ENCODE peak calls at places on chromosomes 2 and 18, in ten cellular contexts. One of them, this sample, is unnamed.

GRCh38 chr2:71455011-71455740 is 1.8 kb downstream of the DYSF start:
- DNase-seq in astrocyte of the spinal cord: no peak
- DNase-seq in A549: no peak
- DNase-seq in Calu3: no peak
- DNase-seq in GM13976: no peak
- DNase-seq in fibroblast of lung: no peak
- DNase-seq in esophagus muscularis mucosa: peak
- DNase-seq in endothelial cell: peak
- DNase-seq in brain microvascular endothelial cell: no peak
- DNase-seq in RWPE1: no peak
- DNase-seq in this sample: no peak

GRCh38 chr2:241803387-241804325 is 5.3 kb upstream of the NEU4 start:
- DNase-seq in astrocyte of the spinal cord: peak
- DNase-seq in A549: peak
- DNase-seq in Calu3: peak
- DNase-seq in GM13976: peak
- DNase-seq in fibroblast of lung: peak
- DNase-seq in esophagus muscularis mucosa: peak
- DNase-seq in endothelial cell: peak
- DNase-seq in brain microvascular endothelial cell: peak
- DNase-seq in RWPE1: peak
- DNase-seq in this sample: peak

GRCh38 chr2:73827018-73827417 is 1.7 kb upstream of the STAMBP start:
- DNase-seq in astrocyte of the spinal cord: peak
- DNase-seq in A549: peak
- DNase-seq in Calu3: no peak
- DNase-seq in GM13976: no peak
- DNase-seq in fibroblast of lung: peak
- DNase-seq in esophagus muscularis mucosa: no peak
- DNase-seq in endothelial cell: no peak
- DNase-seq in brain microvascular endothelial cell: peak
- DNase-seq in RWPE1: no peak
- DNase-seq in this sample: peak

GRCh38 chr2:225582355-225583116 is 183.0 kb downstream of the NYAP2 start:
- DNase-seq in astrocyte of the spinal cord: no peak
- DNase-seq in A549: no peak
- DNase-seq in Calu3: no peak
- DNase-seq in GM13976: no peak
- DNase-seq in fibroblast of lung: no peak
- DNase-seq in esophagus muscularis mucosa: peak
- DNase-seq in endothelial cell: no peak
- DNase-seq in brain microvascular endothelial cell: no peak
- DNase-seq in RWPE1: no peak
- DNase-seq in this sample: no peak

GRCh38 chr2:24971300-24971549 is 530 bp downstream of the DNAJC27 start:
- DNase-seq in astrocyte of the spinal cord: no peak
- DNase-seq in A549: no peak
- DNase-seq in Calu3: peak
- DNase-seq in GM13976: no peak
- DNase-seq in fibroblast of lung: no peak
- DNase-seq in esophagus muscularis mucosa: no peak
- DNase-seq in endothelial cell: no peak
- DNase-seq in brain microvascular endothelial cell: no peak
- DNase-seq in RWPE1: no peak
- DNase-seq in this sample: peak

GRCh38 chr2:216672996-216673395 is 22.4 kb downstream of the IGFBP5 start:
- DNase-seq in astrocyte of the spinal cord: no peak
- DNase-seq in A549: no peak
- DNase-seq in Calu3: no peak
- DNase-seq in GM13976: no peak
- DNase-seq in fibroblast of lung: no peak
- DNase-seq in esophagus muscularis mucosa: no peak
- DNase-seq in endothelial cell: no peak
- DNase-seq in brain microvascular endothelial cell: no peak
- DNase-seq in RWPE1: no peak
- DNase-seq in this sample: no peak

GRCh38 chr2:215870088-215870490 is 143.3 kb downstream of the MREG start:
- DNase-seq in astrocyte of the spinal cord: peak
- DNase-seq in A549: peak
- DNase-seq in Calu3: peak
- DNase-seq in GM13976: no peak
- DNase-seq in fibroblast of lung: peak
- DNase-seq in esophagus muscularis mucosa: no peak
- DNase-seq in endothelial cell: no peak
- DNase-seq in brain microvascular endothelial cell: peak
- DNase-seq in RWPE1: peak
- DNase-seq in this sample: no peak

GRCh38 chr2:60793169-60793568 is 37.1 kb downstream of the PAPOLG start:
- DNase-seq in astrocyte of the spinal cord: no peak
- DNase-seq in A549: no peak
- DNase-seq in Calu3: no peak
- DNase-seq in GM13976: no peak
- DNase-seq in fibroblast of lung: no peak
- DNase-seq in esophagus muscularis mucosa: peak
- DNase-seq in endothelial cell: no peak
- DNase-seq in brain microvascular endothelial cell: no peak
- DNase-seq in RWPE1: no peak
- DNase-seq in this sample: no peak

GRCh38 chr2:235347691-235348090 is 146.2 kb upstream of the AGAP1 start:
- DNase-seq in astrocyte of the spinal cord: peak
- DNase-seq in A549: peak
- DNase-seq in Calu3: no peak
- DNase-seq in GM13976: no peak
- DNase-seq in fibroblast of lung: peak
- DNase-seq in esophagus muscularis mucosa: no peak
- DNase-seq in endothelial cell: no peak
- DNase-seq in brain microvascular endothelial cell: peak
- DNase-seq in RWPE1: peak
- DNase-seq in this sample: no peak

GRCh38 chr2:241218131-241219029 is 29.9 kb downstream of the ANO7 start:
- DNase-seq in astrocyte of the spinal cord: no peak
- DNase-seq in A549: peak
- DNase-seq in Calu3: peak
- DNase-seq in GM13976: peak
- DNase-seq in fibroblast of lung: no peak
- DNase-seq in esophagus muscularis mucosa: no peak
- DNase-seq in endothelial cell: peak
- DNase-seq in brain microvascular endothelial cell: no peak
- DNase-seq in RWPE1: no peak
- DNase-seq in this sample: peak

GRCh38 chr2:23563673-23564617 is 179.0 kb downstream of the KLHL29 start:
- DNase-seq in astrocyte of the spinal cord: peak
- DNase-seq in A549: no peak
- DNase-seq in Calu3: peak
- DNase-seq in GM13976: no peak
- DNase-seq in fibroblast of lung: peak
- DNase-seq in esophagus muscularis mucosa: no peak
- DNase-seq in endothelial cell: no peak
- DNase-seq in brain microvascular endothelial cell: peak
- DNase-seq in RWPE1: peak
- DNase-seq in this sample: no peak

GRCh38 chr2:24432121-24432520 is 58.9 kb upstream of the NCOA1 start:
- DNase-seq in astrocyte of the spinal cord: no peak
- DNase-seq in A549: no peak
- DNase-seq in Calu3: no peak
- DNase-seq in GM13976: no peak
- DNase-seq in fibroblast of lung: no peak
- DNase-seq in esophagus muscularis mucosa: no peak
- DNase-seq in endothelial cell: no peak
- DNase-seq in brain microvascular endothelial cell: no peak
- DNase-seq in RWPE1: no peak
- DNase-seq in this sample: no peak

GRCh38 chr2:19988600-19988999 is 1.3 kb downstream of the WDR35 start:
- DNase-seq in astrocyte of the spinal cord: no peak
- DNase-seq in A549: no peak
- DNase-seq in Calu3: no peak
- DNase-seq in GM13976: no peak
- DNase-seq in fibroblast of lung: no peak
- DNase-seq in esophagus muscularis mucosa: no peak
- DNase-seq in endothelial cell: no peak
- DNase-seq in brain microvascular endothelial cell: no peak
- DNase-seq in RWPE1: peak
- DNase-seq in this sample: no peak

GRCh38 chr2:231187736-231188505 is 10.5 kb upstream of the ARMC9 start:
- DNase-seq in astrocyte of the spinal cord: peak
- DNase-seq in A549: no peak
- DNase-seq in Calu3: no peak
- DNase-seq in GM13976: no peak
- DNase-seq in fibroblast of lung: peak
- DNase-seq in esophagus muscularis mucosa: no peak
- DNase-seq in endothelial cell: no peak
- DNase-seq in brain microvascular endothelial cell: peak
- DNase-seq in RWPE1: no peak
- DNase-seq in this sample: no peak

GRCh38 chr2:98936917-98937351 is 909 bp upstream of the CRACDL start:
- DNase-seq in astrocyte of the spinal cord: no peak
- DNase-seq in A549: no peak
- DNase-seq in Calu3: no peak
- DNase-seq in GM13976: no peak
- DNase-seq in fibroblast of lung: no peak
- DNase-seq in esophagus muscularis mucosa: peak
- DNase-seq in endothelial cell: peak
- DNase-seq in brain microvascular endothelial cell: no peak
- DNase-seq in RWPE1: no peak
- DNase-seq in this sample: no peak

GRCh38 chr18:36697905-36698304 is 130.9 kb downstream of the TPGS2 start:
- DNase-seq in astrocyte of the spinal cord: peak
- DNase-seq in A549: no peak
- DNase-seq in Calu3: peak
- DNase-seq in GM13976: no peak
- DNase-seq in fibroblast of lung: peak
- DNase-seq in esophagus muscularis mucosa: no peak
- DNase-seq in endothelial cell: no peak
- DNase-seq in brain microvascular endothelial cell: peak
- DNase-seq in RWPE1: peak
- DNase-seq in this sample: no peak

DNA sequence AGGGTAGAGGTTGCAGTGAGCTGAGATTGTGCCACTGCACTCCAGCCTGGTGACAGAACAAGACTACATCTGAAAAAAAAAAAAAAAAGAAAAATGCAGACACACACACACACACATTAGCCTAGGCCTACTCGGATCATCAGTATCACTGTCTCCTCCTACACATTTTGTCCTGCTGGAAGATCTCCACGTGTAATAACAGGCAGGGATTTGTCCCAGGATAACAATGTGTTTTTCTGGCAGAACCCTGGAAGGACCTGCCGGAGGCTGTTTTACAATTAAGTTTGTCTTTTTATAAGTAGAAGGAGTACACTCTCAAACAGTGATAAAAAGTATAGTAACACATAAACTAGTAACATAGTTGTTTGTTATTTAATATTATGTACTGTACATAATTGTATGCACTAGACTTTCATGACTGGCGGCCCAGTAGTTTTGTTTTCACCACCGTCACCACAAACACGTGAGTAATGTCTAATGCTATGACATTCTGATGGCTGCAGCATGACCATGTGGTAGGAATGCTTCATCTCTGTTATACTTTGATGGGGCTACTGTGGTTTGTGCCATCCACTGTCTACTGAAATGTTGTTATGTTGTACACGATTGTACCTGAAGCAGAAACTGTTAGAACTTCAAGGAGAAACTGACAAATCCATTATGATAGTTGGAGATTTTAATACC is 130.6 kb downstream of the ATP9B start:
- DNase-seq in astrocyte of the spinal cord: peak
- DNase-seq in A549: no peak
- DNase-seq in Calu3: no peak
- DNase-seq in GM13976: no peak
- DNase-seq in fibroblast of lung: no peak
- DNase-seq in esophagus muscularis mucosa: no peak
- DNase-seq in endothelial cell: no peak
- DNase-seq in brain microvascular endothelial cell: peak
- DNase-seq in RWPE1: peak
- DNase-seq in this sample: peak
- TF ChIP-seq CTCF in astrocyte of the spinal cord: no peak
- TF ChIP-seq CTCF in A549: no peak
- TF ChIP-seq CTCF in Calu3: no peak
- TF ChIP-seq CTCF in GM13976: no peak
- TF ChIP-seq CTCF in fibroblast of lung: no peak
- TF ChIP-seq CTCF in esophagus muscularis mucosa: no peak
- TF ChIP-seq CTCF in endothelial cell: no peak
- TF ChIP-seq CTCF in brain microvascular endothelial cell: peak
- TF ChIP-seq CTCF in RWPE1: no peak
- TF ChIP-seq CTCF in this sample: no peak

GRCh38 chr2:233061591-233062446 is 1.7 kb downstream of the INPP5D start:
- DNase-seq in astrocyte of the spinal cord: peak
- DNase-seq in A549: no peak
- DNase-seq in Calu3: no peak
- DNase-seq in GM13976: peak
- DNase-seq in fibroblast of lung: peak
- DNase-seq in esophagus muscularis mucosa: no peak
- DNase-seq in endothelial cell: no peak
- DNase-seq in brain microvascular endothelial cell: no peak
- DNase-seq in RWPE1: no peak
- DNase-seq in this sample: peak
- TF ChIP-seq CTCF in astrocyte of the spinal cord: peak
- TF ChIP-seq CTCF in A549: no peak
- TF ChIP-seq CTCF in Calu3: no peak
- TF ChIP-seq CTCF in GM13976: peak
- TF ChIP-seq CTCF in fibroblast of lung: peak
- TF ChIP-seq CTCF in esophagus muscularis mucosa: peak
- TF ChIP-seq CTCF in endothelial cell: no peak
- TF ChIP-seq CTCF in brain microvascular endothelial cell: peak
- TF ChIP-seq CTCF in RWPE1: no peak
- TF ChIP-seq CTCF in this sample: peak

DNA sequence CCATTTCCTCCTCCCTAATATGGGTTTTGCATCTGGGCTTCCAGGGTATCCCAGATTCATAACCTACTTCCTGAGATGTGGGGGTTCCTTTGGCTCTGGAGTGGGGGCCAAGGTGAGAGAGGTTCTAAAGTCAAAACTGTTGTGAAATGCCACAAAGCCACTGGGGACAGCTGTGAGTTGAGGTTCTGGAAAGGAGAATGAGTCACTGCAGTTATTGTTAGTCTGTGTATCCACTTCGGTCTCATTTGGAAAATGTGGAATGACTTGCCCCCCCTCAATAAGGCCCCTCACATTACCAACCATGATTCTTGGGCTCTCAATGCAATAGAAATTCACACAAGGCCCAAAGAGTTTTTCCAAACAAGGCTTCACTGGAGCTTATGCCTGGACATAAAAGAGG is 51.1 kb upstream of the LGALSL start:
- DNase-seq in astrocyte of the spinal cord: peak
- DNase-seq in A549: no peak
- DNase-seq in Calu3: no peak
- DNase-seq in GM13976: no peak
- DNase-seq in fibroblast of lung: peak
- DNase-seq in esophagus muscularis mucosa: peak
- DNase-seq in endothelial cell: no peak
- DNase-seq in brain microvascular endothelial cell: peak
- DNase-seq in RWPE1: no peak
- DNase-seq in this sample: no peak
- TF ChIP-seq CTCF in astrocyte of the spinal cord: no peak
- TF ChIP-seq CTCF in A549: no peak
- TF ChIP-seq CTCF in Calu3: no peak
- TF ChIP-seq CTCF in GM13976: no peak
- TF ChIP-seq CTCF in fibroblast of lung: no peak
- TF ChIP-seq CTCF in esophagus muscularis mucosa: no peak
- TF ChIP-seq CTCF in endothelial cell: no peak
- TF ChIP-seq CTCF in brain microvascular endothelial cell: peak
- TF ChIP-seq CTCF in RWPE1: no peak
- TF ChIP-seq CTCF in this sample: no peak

GRCh38 chr2:199199797-199200196 is 257.9 kb downstream of the SATB2 start:
- DNase-seq in astrocyte of the spinal cord: no peak
- DNase-seq in A549: no peak
- DNase-seq in Calu3: no peak
- DNase-seq in GM13976: no peak
- DNase-seq in fibroblast of lung: no peak
- DNase-seq in esophagus muscularis mucosa: no peak
- DNase-seq in endothelial cell: no peak
- DNase-seq in brain microvascular endothelial cell: no peak
- DNase-seq in RWPE1: no peak
- DNase-seq in this sample: no peak
- TF ChIP-seq CTCF in astrocyte of the spinal cord: no peak
- TF ChIP-seq CTCF in A549: no peak
- TF ChIP-seq CTCF in Calu3: no peak
- TF ChIP-seq CTCF in GM13976: no peak
- TF ChIP-seq CTCF in fibroblast of lung: no peak
- TF ChIP-seq CTCF in esophagus muscularis mucosa: no peak
- TF ChIP-seq CTCF in endothelial cell: no peak
- TF ChIP-seq CTCF in brain microvascular endothelial cell: no peak
- TF ChIP-seq CTCF in RWPE1: no peak
- TF ChIP-seq CTCF in this sample: no peak